ENCODE peak calls at places on chromosomes 4 and X, in seven cellular contexts. N is gastrocnemius medialis; O is activated gamma-delta T cell; D is neural crest cell; B is T-helper 9 cell; W is CD8-positive, alpha-beta memory T cell; T is pancreas. V is an unnamed sample.

GRCh38 chr4:100258675-100259074 is 68.4 kb upstream of the DDIT4L start:
- DNase-seq in N (no peak), O (no peak), D (no peak), B (no peak), W (no peak), T (no peak), V (no peak)

GRCh38 chr4:140903522-140903928 is 147.3 kb upstream of the TBC1D9 start:
- DNase-seq in N (no peak), O (no peak), D (no peak), B (no peak), W (no peak), T (no peak), V (no peak)

GRCh38 chrX:65707153-65707552 is 39.7 kb downstream of the MSN start:
- DNase-seq in N (no peak), O (no peak), D (no peak), B (no peak), W (no peak), T (no peak), V (no peak)

GRCh38 chr4:74097631-74098550 is 1.1 kb downstream of the CXCL2 start:
- DNase-seq in N (no peak), O (no peak), D (no peak), B (no peak), W (no peak), T (peak; percentile 44), V (no peak)

GRCh38 chrX:69185886-69186285 is 20.6 kb upstream of the PJA1 start:
- DNase-seq in N (no peak), O (no peak), D (no peak), B (no peak), W (no peak), T (no peak), V (no peak)

GRCh38 chr4:54661686-54662085 is 3.9 kb downstream of the KIT start:
- DNase-seq in N (no peak), O (no peak), D (no peak), B (no peak), W (no peak), T (no peak), V (no peak)

GRCh38 chr4:87188932-87189331 is 31.5 kb downstream of the KLHL8 start:
- DNase-seq in N (peak; percentile 27), O (no peak), D (no peak), B (no peak), W (no peak), T (no peak), V (no peak)

GRCh38 chr4:54229631-54230478 is 762 bp downstream of the PDGFRA start:
- DNase-seq in N (no peak), O (no peak), D (no peak), B (no peak), W (no peak), T (no peak), V (no peak)

GRCh38 chr4:188289531-188289930 is 150.3 kb downstream of the TRIML1 start:
- DNase-seq in N (no peak), O (no peak), D (no peak), B (no peak), W (no peak), T (no peak), V (no peak)

GRCh38 chr4:101418055-101418454 is 70.7 kb upstream of the PPP3CA start:
- DNase-seq in N (no peak), O (no peak), D (no peak), B (peak; percentile 33), W (peak; percentile 71), T (no peak), V (peak; percentile 37)

GRCh38 chr4:3721627-3722026 is 44.6 kb upstream of the ADRA2C start:
- DNase-seq in N (no peak), O (no peak), D (no peak), B (no peak), W (no peak), T (no peak), V (no peak)

GRCh38 chr4:20760053-20760452 is 59.8 kb downstream of the PACRGL start:
- DNase-seq in N (no peak), O (no peak), D (no peak), B (no peak), W (no peak), T (no peak), V (no peak)

GRCh38 chr4:30721353-30722091 is 1.4 kb downstream of the PCDH7 start:
- DNase-seq in N (no peak), O (no peak), D (peak; percentile 53), B (no peak), W (no peak), T (peak; percentile 43), V (no peak)

V was measured in effector memory CD4-positive, alpha-beta T cell.